ENCODE peak calls at places on chromosomes 7 and 10, in four cellular contexts. T is upper lobe of left lung, X is lower leg skin, V is adrenal gland. G is an unnamed sample.

GRCh38 chr10:88088441-88089340 is 225.3 kb downstream of the PTEN start:
- DNase-seq in V (no peak), X (no peak), T (peak; percentile 54), G (no peak)

GRCh38 chr10:59234814-59235429 is 58.5 kb downstream of the PHYHIPL start:
- DNase-seq in V (no peak), X (no peak), T (no peak), G (no peak)

GRCh38 chr7:26321440-26321839 is 29.8 kb downstream of the SNX10 start:
- DNase-seq in V (peak; percentile 56), X (no peak), T (no peak), G (no peak)

GRCh38 chr10:101564490-101564991 is 23.5 kb downstream of the POLL start:
- DNase-seq in X (no peak), T (peak; percentile 73), V (peak; percentile 48), G (peak; percentile 68)

GRCh38 chr7:15685358-15686181 is 913 bp downstream of the MEOX2 start:
- DNase-seq in T (peak; percentile 85), X (peak; percentile 30), V (no peak), G (peak; percentile 78)

GRCh38 chr7:22295402-22296264 is 61.3 kb downstream of the RAPGEF5 start:
- DNase-seq in V (no peak), X (no peak), T (no peak), G (no peak)

GRCh38 chr7:2037805-2038635 is 194.7 kb downstream of the MAD1L1 start:
- DNase-seq in T (no peak), V (peak; percentile 79), X (no peak), G (peak; percentile 69)

GRCh38 chr10:21526184-21526951 is 886 bp upstream of the SKIDA1 start:
- DNase-seq in X (peak; percentile 84), V (peak; percentile 93), T (peak; percentile 96), G (peak; percentile 89)

GRCh38 chr7:143120696-143121405 is 11.0 kb upstream of the PIP start:
- DNase-seq in T (no peak), V (no peak), X (no peak), G (no peak)

GRCh38 chr10:88154596-88155250 is 291.3 kb downstream of the PTEN start:
- DNase-seq in X (no peak), T (no peak), V (no peak), G (no peak)

GRCh38 chr7:98162758-98163157 is 48.5 kb upstream of the BHLHA15 start:
- DNase-seq in X (no peak), V (no peak), T (no peak), G (no peak)

GRCh38 chr10:96509017-96509641 is 4.6 kb downstream of the TLL2 start:
- DNase-seq in V (no peak), T (no peak), X (no peak), G (no peak)

GRCh38 chr10:69728335-69728861 is 73.3 kb upstream of the COL13A1 start:
- DNase-seq in T (no peak), X (peak; percentile 26), V (peak; percentile 75), G (no peak)

GRCh38 chr10:123427386-123427785 is 238.8 kb upstream of the GPR26 start:
- DNase-seq in T (no peak), V (no peak), X (no peak), G (no peak)

GRCh38 chr7:14846405-14846804 is 56.1 kb downstream of the DGKB start:
- DNase-seq in T (no peak), X (no peak), V (no peak), G (no peak)

GRCh38 chr10:21509391-21510217 is 15.9 kb downstream of the SKIDA1 start:
- DNase-seq in V (no peak), X (no peak), T (peak; percentile 82), G (no peak)

GRCh38 chr10:35228058-35228457 is 101.4 kb downstream of the CREM start:
- DNase-seq in V (no peak), T (no peak), X (no peak), G (no peak)
- TF ChIP-seq CTCF in V (no peak), T (no peak), X (no peak), G (no peak)

GRCh38 chr7:87146740-87147386 is 5.4 kb upstream of the DMTF1 start:
- DNase-seq in V (no peak), T (peak; percentile 63), X (no peak), G (no peak)

GRCh38 chr7:87147500-87147899 is 4.8 kb upstream of the DMTF1 start:
- DNase-seq in X (no peak), T (no peak), V (no peak), G (no peak)

GRCh38 chr7:87148332-87148955 is 3.8 kb upstream of the DMTF1 start:
- DNase-seq in X (no peak), V (no peak), T (no peak), G (no peak)

GRCh38 chr7:87140271-87140748 is 11.9 kb upstream of the DMTF1 start:
- DNase-seq in T (no peak), X (no peak), V (peak; percentile 58), G (no peak)

GRCh38 chr7:87144173-87144657 is 8.0 kb upstream of the DMTF1 start:
- DNase-seq in V (no peak), X (no peak), T (no peak), G (no peak)
- H3K4me3 ChIP-seq in V (no peak overlapping the region), X (no peak overlapping the region), T (no peak overlapping the region), G (no peak overlapping the region)

GRCh38 chr10:128125416-128125943 is 743 bp downstream of the MKI67 start:
- DNase-seq in T (peak; percentile 86), X (no peak), V (no peak), G (no peak)

GRCh38 chr10:128128582-128128981 is 2.4 kb upstream of the MKI67 start:
- DNase-seq in V (no peak), X (no peak), T (no peak), G (no peak)

GRCh38 chr10:128124813-128125403 is 1.3 kb downstream of the MKI67 start:
- DNase-seq in T (peak; percentile 7), X (no peak), V (no peak), G (no peak)

GRCh38 chr10:128123853-128124252 is 2.4 kb downstream of the MKI67 start:
- DNase-seq in V (no peak), X (no peak), T (no peak), G (no peak)

GRCh38 chr10:128125944-128126764 is at the start of gene MKI67:
- DNase-seq in V (peak; percentile 89), T (peak; percentile 94), X (peak; percentile 84), G (peak; percentile 82)
- TF ChIP-seq CTCF in V (no peak), T (no peak), X (no peak), G (no peak)

GRCh38 chr7:79453558-79454324 is at the start of gene MAGI2:
- DNase-seq in V (peak; percentile 95), T (peak; percentile 95), X (peak; percentile 79), G (peak; percentile 93)

GRCh38 chr7:79452032-79452494 is 1.4 kb downstream of the MAGI2 start:
- DNase-seq in X (peak; percentile 84), V (peak; percentile 95), T (peak; percentile 92), G (peak; percentile 93)

GRCh38 chr7:79453266-79453557 is 255 bp downstream of the MAGI2 start:
- DNase-seq in X (no peak), V (no peak), T (no peak), G (peak; percentile 70)

GRCh38 chr7:79451580-79451979 is 1.9 kb downstream of the MAGI2 start:
- DNase-seq in X (no peak), T (no peak), V (no peak), G (no peak)

DNA sequence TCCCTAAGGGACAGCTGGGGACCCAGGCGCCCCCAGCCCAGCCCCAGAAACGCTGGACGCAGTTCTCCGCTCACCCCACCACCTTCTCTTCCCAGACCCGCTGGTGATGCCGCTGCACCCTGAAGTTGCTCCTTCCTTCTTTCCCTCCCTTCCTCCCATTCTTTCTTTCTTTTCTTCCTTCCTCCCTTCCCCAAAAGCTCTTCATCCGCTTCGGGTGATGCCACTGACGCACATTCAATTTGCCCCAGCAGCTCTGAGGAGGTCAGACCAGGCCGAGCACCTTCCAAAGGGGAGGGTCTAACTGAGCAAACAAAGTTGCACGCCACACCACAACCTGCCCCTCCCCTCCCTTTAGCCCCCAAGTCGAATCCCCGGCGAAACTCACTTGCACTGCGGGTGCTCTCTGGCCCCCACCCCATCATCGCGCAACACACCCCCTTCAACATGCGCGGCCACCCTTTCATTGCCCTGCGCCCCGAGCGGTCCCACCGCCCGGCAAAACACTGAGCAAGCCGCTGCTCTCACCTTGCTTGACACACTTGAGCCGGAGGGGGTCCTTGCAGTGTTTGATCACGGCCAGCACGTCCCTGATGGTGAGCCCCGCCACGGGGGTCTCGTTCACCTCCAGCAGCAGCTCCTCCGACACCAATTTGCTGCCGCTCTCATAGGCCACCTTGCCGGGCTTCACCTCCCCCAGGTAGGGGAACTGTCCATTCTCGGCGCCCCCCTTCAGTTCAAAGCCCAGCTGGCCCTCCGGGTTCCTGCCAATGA is 787 bp downstream of the MAGI2 start:
- DNase-seq in X (peak; percentile 15), V (peak; percentile 71), T (peak; percentile 76), G (peak; percentile 74)
- H3K4me3 ChIP-seq in X (peak overlapping the region; percentile 63), V (peak overlapping the region; percentile 67), T (peak overlapping the region; percentile 29), G (peak overlapping the region; percentile 90)

DNA sequence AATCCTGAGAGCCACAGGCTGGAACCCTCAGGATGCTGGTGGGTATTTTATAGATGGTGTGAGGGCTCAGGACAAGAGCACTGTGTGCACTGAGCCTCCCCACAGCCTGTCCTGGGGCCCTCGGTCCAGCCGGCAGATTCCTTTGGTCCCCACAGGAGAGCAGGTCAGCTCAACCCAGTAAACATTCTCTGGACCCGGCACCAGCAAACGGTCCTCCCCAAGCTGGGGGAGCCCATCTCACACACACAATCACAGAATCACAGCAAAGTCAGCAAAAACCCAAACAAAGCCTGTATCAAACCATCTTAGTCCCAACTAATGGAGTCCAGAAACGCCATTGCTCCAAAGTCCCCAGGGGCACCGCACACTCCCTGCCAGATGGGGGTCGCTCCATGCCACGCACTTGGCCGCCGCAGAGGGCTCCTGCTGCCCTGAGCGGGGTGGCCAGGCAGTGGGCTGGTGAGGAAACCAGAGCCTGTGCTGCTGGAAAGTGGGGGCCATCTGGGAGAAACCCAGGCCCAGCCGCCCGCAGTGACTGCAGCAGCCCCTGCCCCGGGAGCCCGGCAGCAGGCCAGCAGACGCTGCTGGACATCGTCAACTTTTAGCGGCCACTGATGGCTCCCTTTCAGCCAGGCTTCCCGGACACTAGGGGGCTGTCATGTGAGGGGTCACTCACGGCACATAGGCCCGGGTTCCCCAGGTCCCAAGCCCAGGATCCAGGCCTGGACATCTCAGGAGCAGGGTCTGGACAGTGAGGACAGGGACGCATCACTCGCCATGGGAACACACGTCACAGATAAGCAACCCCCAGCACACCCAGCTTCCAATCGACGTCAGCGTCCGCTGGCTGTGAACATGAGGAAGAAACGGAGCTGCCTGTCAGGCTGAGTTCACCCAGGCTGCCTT is 52.6 kb downstream of the DPYSL4 start:
- DNase-seq in X (no peak), V (peak; percentile 85), T (peak; percentile 69), G (no peak)
- TF ChIP-seq CTCF in X (no peak), V (no peak), T (no peak), G (no peak)

G was measured in coronary artery.